ENCODE peak calls at places on chromosomes 1 and 21, in ten cellular contexts. One of them, this sample, is unnamed.

GRCh38 chr21:44428281-44428942 is 26.9 kb upstream of the LRRC3 start:
- DNase-seq in ACHN: peak
- DNase-seq in left kidney: no peak
- DNase-seq in fibroblast of mammary gland: no peak
- DNase-seq in RPMI7951: peak
- DNase-seq in stimulated activated CD8-positive, alpha-beta memory T cell treated with anti-CD3 and anti-CD28 coated beads, Interleukin-4, amount 100 ng/mL, for 24 hours: no peak
- DNase-seq in choroid plexus epithelial cell: no peak
- DNase-seq in Karpas-422: peak
- DNase-seq in Caki2: peak
- DNase-seq in HuH-7.5: peak
- DNase-seq in this sample: no peak

GRCh38 chr1:211951856-211952255 is 83.5 kb downstream of the INTS7 start:
- DNase-seq in ACHN: peak
- DNase-seq in left kidney: no peak
- DNase-seq in fibroblast of mammary gland: peak
- DNase-seq in RPMI7951: peak
- DNase-seq in stimulated activated CD8-positive, alpha-beta memory T cell treated with anti-CD3 and anti-CD28 coated beads, Interleukin-4, amount 100 ng/mL, for 24 hours: no peak
- DNase-seq in choroid plexus epithelial cell: peak
- DNase-seq in Karpas-422: no peak
- DNase-seq in Caki2: peak
- DNase-seq in HuH-7.5: no peak
- DNase-seq in this sample: peak

GRCh38 chr21:25636727-25637126 is 2.3 kb upstream of the JAM2 start:
- DNase-seq in ACHN: no peak
- DNase-seq in left kidney: no peak
- DNase-seq in fibroblast of mammary gland: peak
- DNase-seq in RPMI7951: peak
- DNase-seq in stimulated activated CD8-positive, alpha-beta memory T cell treated with anti-CD3 and anti-CD28 coated beads, Interleukin-4, amount 100 ng/mL, for 24 hours: no peak
- DNase-seq in choroid plexus epithelial cell: peak
- DNase-seq in Karpas-422: no peak
- DNase-seq in Caki2: no peak
- DNase-seq in HuH-7.5: no peak
- DNase-seq in this sample: no peak

GRCh38 chr1:166925791-166926483 is 49.4 kb downstream of the ILDR2 start:
- DNase-seq in ACHN: peak
- DNase-seq in left kidney: peak
- DNase-seq in fibroblast of mammary gland: no peak
- DNase-seq in RPMI7951: peak
- DNase-seq in stimulated activated CD8-positive, alpha-beta memory T cell treated with anti-CD3 and anti-CD28 coated beads, Interleukin-4, amount 100 ng/mL, for 24 hours: no peak
- DNase-seq in choroid plexus epithelial cell: peak
- DNase-seq in Karpas-422: no peak
- DNase-seq in Caki2: peak
- DNase-seq in HuH-7.5: no peak
- DNase-seq in this sample: peak

GRCh38 chr1:240998024-240998423 is 359.0 kb downstream of the RGS7 start:
- DNase-seq in ACHN: no peak
- DNase-seq in left kidney: no peak
- DNase-seq in fibroblast of mammary gland: peak
- DNase-seq in RPMI7951: no peak
- DNase-seq in stimulated activated CD8-positive, alpha-beta memory T cell treated with anti-CD3 and anti-CD28 coated beads, Interleukin-4, amount 100 ng/mL, for 24 hours: no peak
- DNase-seq in choroid plexus epithelial cell: no peak
- DNase-seq in Karpas-422: no peak
- DNase-seq in Caki2: peak
- DNase-seq in HuH-7.5: no peak
- DNase-seq in this sample: no peak

GRCh38 chr21:43658094-43658725 is 1.1 kb downstream of the HSF2BP start:
- DNase-seq in ACHN: no peak
- DNase-seq in left kidney: no peak
- DNase-seq in fibroblast of mammary gland: no peak
- DNase-seq in RPMI7951: no peak
- DNase-seq in stimulated activated CD8-positive, alpha-beta memory T cell treated with anti-CD3 and anti-CD28 coated beads, Interleukin-4, amount 100 ng/mL, for 24 hours: no peak
- DNase-seq in choroid plexus epithelial cell: no peak
- DNase-seq in Karpas-422: no peak
- DNase-seq in Caki2: no peak
- DNase-seq in HuH-7.5: no peak
- DNase-seq in this sample: no peak

GRCh38 chr1:205976708-205977107 is 26.5 kb downstream of the RAB7B start:
- DNase-seq in ACHN: peak
- DNase-seq in left kidney: peak
- DNase-seq in fibroblast of mammary gland: peak
- DNase-seq in RPMI7951: peak
- DNase-seq in stimulated activated CD8-positive, alpha-beta memory T cell treated with anti-CD3 and anti-CD28 coated beads, Interleukin-4, amount 100 ng/mL, for 24 hours: no peak
- DNase-seq in choroid plexus epithelial cell: peak
- DNase-seq in Karpas-422: no peak
- DNase-seq in Caki2: no peak
- DNase-seq in HuH-7.5: no peak
- DNase-seq in this sample: no peak

GRCh38 chr1:83694449-83694848 is 304.5 kb downstream of the TTLL7 start:
- DNase-seq in ACHN: no peak
- DNase-seq in left kidney: peak
- DNase-seq in fibroblast of mammary gland: no peak
- DNase-seq in RPMI7951: no peak
- DNase-seq in stimulated activated CD8-positive, alpha-beta memory T cell treated with anti-CD3 and anti-CD28 coated beads, Interleukin-4, amount 100 ng/mL, for 24 hours: no peak
- DNase-seq in choroid plexus epithelial cell: no peak
- DNase-seq in Karpas-422: no peak
- DNase-seq in Caki2: no peak
- DNase-seq in HuH-7.5: no peak
- DNase-seq in this sample: no peak

GRCh38 chr1:168609133-168609715 is 32.8 kb downstream of the XCL1 start:
- DNase-seq in ACHN: no peak
- DNase-seq in left kidney: peak
- DNase-seq in fibroblast of mammary gland: peak
- DNase-seq in RPMI7951: no peak
- DNase-seq in stimulated activated CD8-positive, alpha-beta memory T cell treated with anti-CD3 and anti-CD28 coated beads, Interleukin-4, amount 100 ng/mL, for 24 hours: no peak
- DNase-seq in choroid plexus epithelial cell: peak
- DNase-seq in Karpas-422: no peak
- DNase-seq in Caki2: peak
- DNase-seq in HuH-7.5: no peak
- DNase-seq in this sample: peak

GRCh38 chr1:67850611-67851075 is 17.4 kb upstream of the GNG12 start:
- DNase-seq in ACHN: peak
- DNase-seq in left kidney: no peak
- DNase-seq in fibroblast of mammary gland: peak
- DNase-seq in RPMI7951: peak
- DNase-seq in stimulated activated CD8-positive, alpha-beta memory T cell treated with anti-CD3 and anti-CD28 coated beads, Interleukin-4, amount 100 ng/mL, for 24 hours: no peak
- DNase-seq in choroid plexus epithelial cell: peak
- DNase-seq in Karpas-422: no peak
- DNase-seq in Caki2: peak
- DNase-seq in HuH-7.5: no peak
- DNase-seq in this sample: peak

GRCh38 chr1:79004916-79005315 is 1.6 kb downstream of the ADGRL4 start:
- DNase-seq in ACHN: no peak
- DNase-seq in left kidney: no peak
- DNase-seq in fibroblast of mammary gland: peak
- DNase-seq in RPMI7951: no peak
- DNase-seq in stimulated activated CD8-positive, alpha-beta memory T cell treated with anti-CD3 and anti-CD28 coated beads, Interleukin-4, amount 100 ng/mL, for 24 hours: no peak
- DNase-seq in choroid plexus epithelial cell: peak
- DNase-seq in Karpas-422: no peak
- DNase-seq in Caki2: no peak
- DNase-seq in HuH-7.5: no peak
- DNase-seq in this sample: no peak

This sample was measured in kidney epithelial cell.